ENCODE peak calls at places on chromosomes 2 and 18, in ten cellular contexts. X, C, M, Q, K, O, E, S, B and A are unnamed samples.

GRCh38 chr2:62573137-62573731 is 67.2 kb upstream of the TMEM17 start:
- DNase-seq in X (no peak), C (no peak), M (no peak), Q (peak), K (peak), O (no peak), E (no peak), S (no peak), B (no peak), A (no peak)

GRCh38 chr18:3384664-3385189 is 65.2 kb upstream of the TGIF1 start:
- DNase-seq in X (no peak), C (no peak), M (no peak), Q (no peak), K (no peak), O (no peak), E (no peak), S (no peak), B (no peak), A (no peak)

GRCh38 chr2:127121776-127122176 is 14.8 kb upstream of the BIN1 start:
- DNase-seq in X (no peak), C (peak), M (no peak), Q (peak), K (peak), O (no peak), E (no peak), S (no peak), B (no peak), A (no peak)

GRCh38 chr2:29129586-29130281 is 14.5 kb downstream of the CLIP4 start:
- DNase-seq in X (no peak), C (no peak), M (no peak), Q (peak), K (peak), O (no peak), E (no peak), S (no peak), B (no peak), A (no peak)

GRCh38 chr2:166361351-166362153 is 14.2 kb downstream of the SCN9A start:
- DNase-seq in X (no peak), C (no peak), M (no peak), Q (peak), K (peak), O (peak), E (no peak), S (no peak), B (no peak), A (no peak)

GRCh38 chr2:149364839-149365238 is 34.5 kb downstream of the LYPD6 start:
- DNase-seq in X (no peak), C (no peak), M (no peak), Q (no peak), K (no peak), O (no peak), E (no peak), S (no peak), B (no peak), A (no peak)

GRCh38 chr18:22006458-22006857 is 162.9 kb upstream of the GATA6 start:
- DNase-seq in X (no peak), C (no peak), M (no peak), Q (no peak), K (no peak), O (no peak), E (no peak), S (no peak), B (no peak), A (no peak)

GRCh38 chr2:238493880-238494572 is 67.3 kb downstream of the ASB1 start:
- DNase-seq in X (no peak), C (no peak), M (no peak), Q (no peak), K (no peak), O (peak), E (peak), S (no peak), B (no peak), A (no peak)

GRCh38 chr2:111219285-111219684 is 98.6 kb downstream of the BCL2L11 start:
- DNase-seq in X (no peak), C (no peak), M (no peak), Q (no peak), K (no peak), O (no peak), E (no peak), S (no peak), B (peak), A (no peak)

GRCh38 chr18:59232309-59233016 is 12.5 kb downstream of the GRP start:
- DNase-seq in X (no peak), C (no peak), M (no peak), Q (no peak), K (no peak), O (no peak), E (no peak), S (no peak), B (no peak), A (no peak)

GRCh38 chr2:72108121-72108520 is 39.5 kb downstream of the CYP26B1 start:
- DNase-seq in X (no peak), C (no peak), M (no peak), Q (peak), K (peak), O (no peak), E (no peak), S (no peak), B (no peak), A (no peak)

GRCh38 chr18:49961271-49961670 is 147.9 kb upstream of the ACAA2 start:
- DNase-seq in X (no peak), C (no peak), M (no peak), Q (no peak), K (no peak), O (no peak), E (no peak), S (no peak), B (no peak), A (no peak)

GRCh38 chr18:12904012-12904516 is 20.0 kb upstream of the PTPN2 start:
- DNase-seq in X (no peak), C (no peak), M (no peak), Q (peak), K (no peak), O (peak), E (no peak), S (no peak), B (no peak), A (no peak)

GRCh38 chr2:150120271-150120950 is 367.1 kb downstream of the RND3 start:
- DNase-seq in X (no peak), C (no peak), M (no peak), Q (no peak), K (no peak), O (no peak), E (no peak), S (no peak), B (no peak), A (no peak)

GRCh38 chr18:7334973-7335568 is 104.2 kb downstream of the LRRC30 start:
- DNase-seq in X (no peak), C (no peak), M (no peak), Q (no peak), K (no peak), O (no peak), E (no peak), S (no peak), B (no peak), A (no peak)

GRCh38 chr18:31684279-31685096 is at the start of gene B4GALT6:
- DNase-seq in X (no peak), C (peak), M (no peak), Q (peak), K (peak), O (peak), E (peak), S (peak), B (peak), A (no peak)

GRCh38 chr18:49055787-49056186 is 105.0 kb upstream of the SMAD7 start:
- DNase-seq in X (no peak), C (peak), M (no peak), Q (peak), K (peak), O (peak), E (no peak), S (peak), B (peak), A (peak)

GRCh38 chr2:69177785-69178636 is 165.0 kb downstream of the ANTXR1 start:
- DNase-seq in X (no peak), C (peak), M (no peak), Q (peak), K (peak), O (peak), E (no peak), S (peak), B (no peak), A (peak)

GRCh38 chr2:203951366-203951902 is 14.9 kb downstream of the ICOS start:
- DNase-seq in X (no peak), C (no peak), M (no peak), Q (no peak), K (no peak), O (peak), E (peak), S (no peak), B (no peak), A (no peak)

GRCh38 chr2:10847008-10847407 is 34.4 kb upstream of the PDIA6 start:
- DNase-seq in X (no peak), C (no peak), M (no peak), Q (no peak), K (no peak), O (no peak), E (no peak), S (no peak), B (no peak), A (no peak)

GRCh38 chr18:77811510-77811909 is 561.9 kb downstream of the GALR1 start:
- DNase-seq in X (peak), C (peak), M (no peak), Q (no peak), K (no peak), O (no peak), E (no peak), S (no peak), B (no peak), A (no peak)

GRCh38 chr2:240200230-240201051 is 60.0 kb upstream of the OTOS start:
- DNase-seq in X (no peak), C (peak), M (no peak), Q (peak), K (no peak), O (no peak), E (no peak), S (peak), B (no peak), A (no peak)

GRCh38 chr2:208820289-208820688 is 413.7 kb downstream of the PTH2R start:
- DNase-seq in X (peak), C (no peak), M (no peak), Q (no peak), K (no peak), O (peak), E (no peak), S (no peak), B (no peak), A (no peak)

GRCh38 chr2:176891857-176892256 is 320.7 kb upstream of the HNRNPA3 start:
- DNase-seq in X (no peak), C (no peak), M (no peak), Q (no peak), K (no peak), O (no peak), E (no peak), S (no peak), B (no peak), A (no peak)

GRCh38 chr2:70626254-70626990 is 72.8 kb upstream of the TGFA start:
- DNase-seq in X (no peak), C (no peak), M (no peak), Q (no peak), K (no peak), O (no peak), E (no peak), S (no peak), B (no peak), A (no peak)

GRCh38 chr18:71727909-71728308 is 816.2 kb downstream of the CBLN2 start:
- DNase-seq in X (no peak), C (no peak), M (no peak), Q (no peak), K (no peak), O (no peak), E (no peak), S (no peak), B (no peak), A (no peak)

GRCh38 chr2:44843641-44844040 is 97.9 kb upstream of the SIX3 start:
- DNase-seq in X (no peak), C (no peak), M (no peak), Q (no peak), K (no peak), O (no peak), E (no peak), S (no peak), B (no peak), A (no peak)

GRCh38 chr2:168907940-168908662 is 7.0 kb downstream of the G6PC2 start:
- DNase-seq in X (no peak), C (no peak), M (no peak), Q (no peak), K (no peak), O (no peak), E (no peak), S (no peak), B (no peak), A (no peak)